ENCODE peak calls at places on chromosome 2, in seven cellular contexts. L is RWPE1; S is CD8-positive, alpha-beta T cell; U is bronchial epithelial cell; T is AG09319; H is esophagus squamous epithelium; G is WTC11. M is an unnamed sample.

GRCh38 chr2:237861-238260 is 26.0 kb downstream of the SH3YL1 start:
- DNase-seq in L (no peak), S (no peak), U (no peak), T (no peak), H (no peak), G (no peak), M (no peak)

GRCh38 chr2:216632952-216633615 is at the start of gene IGFBP2:
- DNase-seq in L (no peak), S (no peak), U (no peak), T (no peak), H (no peak), G (peak), M (no peak)

GRCh38 chr2:30683240-30683956 is 123.8 kb downstream of the CAPN13 start:
- DNase-seq in L (no peak), S (no peak), U (no peak), T (no peak), H (no peak), G (no peak), M (no peak)

GRCh38 chr2:160167089-160167488 is 33.0 kb downstream of the ITGB6 start:
- DNase-seq in L (no peak), S (no peak), U (no peak), T (no peak), H (no peak), G (no peak), M (no peak)

GRCh38 chr2:16383411-16383810 is 282.2 kb downstream of the CYRIA start:
- DNase-seq in L (no peak), S (no peak), U (no peak), T (no peak), H (no peak), G (no peak), M (no peak)

GRCh38 chr2:153595939-153596338 is 117.4 kb upstream of the RPRM start:
- DNase-seq in L (no peak), S (no peak), U (peak), T (no peak), H (no peak), G (no peak), M (no peak)

GRCh38 chr2:168185583-168186274 is 61.7 kb downstream of the STK39 start:
- DNase-seq in L (no peak), S (no peak), U (peak), T (no peak), H (no peak), G (no peak), M (no peak)

GRCh38 chr2:118971245-118972122 is 29.5 kb downstream of the MARCO start:
- DNase-seq in L (peak), S (no peak), U (peak), T (no peak), H (no peak), G (no peak), M (no peak)

GRCh38 chr2:133500967-133501366 is 67.3 kb downstream of the NCKAP5 start:
- DNase-seq in L (no peak), S (no peak), U (no peak), T (no peak), H (no peak), G (no peak), M (no peak)

GRCh38 chr2:100963026-100963375 is 39.1 kb upstream of the RPL31 start:
- DNase-seq in L (no peak), S (no peak), U (no peak), T (no peak), H (no peak), G (no peak), M (no peak)

GRCh38 chr2:28681216-28681981 is 70.2 kb upstream of the PPP1CB start:
- DNase-seq in L (no peak), S (peak), U (peak), T (no peak), H (no peak), G (no peak), M (no peak)

GRCh38 chr2:236618370-236618769 is 48.7 kb downstream of the ACKR3 start:
- DNase-seq in L (no peak), S (no peak), U (no peak), T (no peak), H (no peak), G (no peak), M (no peak)

GRCh38 chr2:203782262-203782976 is 76.0 kb downstream of the CD28 start:
- DNase-seq in L (peak), S (peak), U (peak), T (no peak), H (no peak), G (peak), M (no peak)
- TF ChIP-seq CTCF in L (peak), S (peak), U (peak), T (peak), H (peak), G (peak), M (no peak)

GRCh38 chr2:181500201-181500600 is 43.0 kb downstream of the ITGA4 start:
- DNase-seq in L (no peak), S (no peak), U (no peak), T (no peak), H (no peak), G (no peak), M (no peak)
- TF ChIP-seq CTCF in L (no peak), S (no peak), U (no peak), T (no peak), H (no peak), G (no peak), M (no peak)

GRCh38 chr2:11132036-11132671 is 23.1 kb upstream of the SLC66A3 start:
- DNase-seq in L (no peak), S (no peak), U (no peak), T (no peak), H (no peak), G (no peak), M (no peak)

GRCh38 chr2:11131166-11131920 is 23.9 kb upstream of the SLC66A3 start:
- DNase-seq in L (no peak), S (no peak), U (no peak), T (no peak), H (no peak), G (no peak), M (no peak)

GRCh38 chr2:11127791-11128190 is 27.5 kb upstream of the SLC66A3 start:
- DNase-seq in L (no peak), S (no peak), U (no peak), T (no peak), H (no peak), G (no peak), M (no peak)

GRCh38 chr2:11128258-11128951 is 26.9 kb upstream of the SLC66A3 start:
- DNase-seq in L (no peak), S (no peak), U (peak), T (no peak), H (no peak), G (no peak), M (no peak)

GRCh38 chr2:11129598-11130449 is 25.4 kb upstream of the SLC66A3 start:
- DNase-seq in L (peak), S (peak), U (peak), T (no peak), H (no peak), G (peak), M (no peak)
- TF ChIP-seq CTCF in L (peak), S (peak), U (peak), T (no peak), H (peak), G (no peak), M (no peak)

GRCh38 chr2:127453392-127454171 is 35.4 kb downstream of the PROC start:
- DNase-seq in L (no peak), S (no peak), U (no peak), T (no peak), H (no peak), G (peak), M (no peak)
- TF ChIP-seq CTCF in L (no peak), S (no peak), U (peak), T (no peak), H (no peak), G (no peak), M (no peak)

M was measured in omental fat pad.